ENCODE peak calls at places on chromosomes 12 and 14, in ten cellular contexts. U is cardiac fibroblast; M is GM23338; F is spleen; O is WTC11; A is progenitor cell of endocrine pancreas; H is endothelial cell; G is CD4-positive, alpha-beta T cell; N is fibroblast of pulmonary artery; L is GM20000. X is an unnamed sample.

GRCh38 chr14:92924247-92924646 is 1.3 kb downstream of the CHGA start:
- DNase-seq in U (no peak), M (peak; percentile 46), F (no peak), O (no peak), A (no peak), H (no peak), G (no peak), N (no peak), L (peak; percentile 51), X (no peak)

GRCh38 chr14:77031680-77032482 is 3.4 kb upstream of the IRF2BPL start:
- DNase-seq in U (peak; percentile 82), M (no peak), F (no peak), O (no peak), A (no peak), H (no peak), G (no peak), N (peak; percentile 80), L (no peak), X (no peak)

GRCh38 chr14:26204954-26205479 is 392.8 kb downstream of the NOVA1 start:
- DNase-seq in U (peak; percentile 21), M (peak; percentile 71), F (peak; percentile 70), O (peak; percentile 74), A (peak; percentile 20), H (peak; percentile 33), G (no peak), N (peak; percentile 42), L (no peak), X (peak; percentile 40)

GRCh38 chr14:76920572-76921175 is 94.5 kb downstream of the LRRC74A start:
- DNase-seq in U (peak; percentile 26), M (peak; percentile 75), F (no peak), O (peak; percentile 49), A (no peak), H (no peak), G (no peak), N (peak; percentile 49), L (no peak), X (no peak)

GRCh38 chr14:24394275-24394674 is 4.5 kb upstream of the NYNRIN start:
- DNase-seq in U (no peak), M (no peak), F (no peak), O (no peak), A (no peak), H (no peak), G (no peak), N (no peak), L (no peak), X (no peak)

GRCh38 chr12:8493084-8493483 is 20.2 kb upstream of the CLEC4D start:
- DNase-seq in U (no peak), M (no peak), F (no peak), O (no peak), A (no peak), H (no peak), G (no peak), N (no peak), L (peak; percentile 72), X (no peak)

GRCh38 chr12:20189767-20190166 is 178.6 kb upstream of the PDE3A start:
- DNase-seq in U (no peak), M (no peak), F (no peak), O (no peak), A (no peak), H (no peak), G (no peak), N (no peak), L (no peak), X (no peak)

GRCh38 chr12:27652174-27652763 is 44.0 kb upstream of the REP15 start:
- DNase-seq in U (peak; percentile 91), M (peak; percentile 95), F (no peak), O (peak; percentile 41), A (peak; percentile 60), H (peak; percentile 73), G (no peak), N (peak; percentile 92), L (peak; percentile 37), X (peak; percentile 61)

GRCh38 chr12:65666876-65667275 is 157.4 kb upstream of the HMGA2 start:
- DNase-seq in U (peak; percentile 47), M (no peak), F (no peak), O (no peak), A (no peak), H (no peak), G (no peak), N (no peak), L (peak; percentile 12), X (no peak)

GRCh38 chr12:106343213-106343509 is 14.4 kb upstream of the POLR3B start:
- DNase-seq in U (no peak), M (no peak), F (no peak), O (no peak), A (no peak), H (no peak), G (no peak), N (no peak), L (no peak), X (no peak)

GRCh38 chr14:31966896-31967668 is 110.0 kb upstream of the ARHGAP5 start:
- DNase-seq in U (no peak), M (no peak), F (no peak), O (no peak), A (no peak), H (no peak), G (no peak), N (no peak), L (no peak), X (no peak)

DNA sequence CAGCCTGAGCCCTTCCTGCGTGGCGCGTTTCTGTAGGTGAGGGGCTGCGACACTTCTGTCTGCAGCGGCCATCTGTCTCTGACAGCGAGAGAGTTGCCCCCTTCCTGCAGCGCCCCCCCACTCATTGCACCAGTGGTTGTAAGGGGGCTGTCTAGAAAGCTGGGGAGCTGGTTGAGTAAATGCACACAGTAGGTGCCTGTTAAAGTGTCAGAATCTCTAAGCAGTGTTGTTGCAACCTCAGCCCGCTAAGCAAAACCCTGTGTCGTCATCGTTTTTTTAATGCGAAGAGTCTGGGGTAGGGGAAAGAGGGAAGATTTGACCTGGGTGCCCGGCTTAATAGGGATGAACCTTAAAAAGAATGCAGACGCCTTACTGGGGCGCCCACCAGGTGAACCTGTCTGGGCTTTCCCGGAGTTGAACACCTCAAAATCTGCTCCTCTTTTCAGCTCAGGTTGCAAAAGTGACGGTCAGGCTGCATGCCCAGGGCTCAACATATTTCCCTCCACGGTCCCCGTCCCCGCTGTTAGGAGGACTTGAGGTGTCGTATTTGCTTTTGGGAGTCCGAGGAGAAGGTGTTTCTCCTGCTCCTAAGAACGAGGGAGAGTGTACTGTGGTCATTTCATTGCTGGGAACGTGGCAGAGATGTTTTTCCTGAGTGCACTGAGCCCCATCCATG is 1.0 kb downstream of the DLK1 start:
- DNase-seq in U (no peak), M (no peak), F (no peak), O (no peak), A (no peak), H (no peak), G (no peak), N (no peak), L (no peak), X (no peak)
- TF ChIP-seq CTCF in U (no peak), M (no peak), F (no peak), O (no peak), A (no peak), H (no peak), G (no peak), N (no peak), L (no peak), X (no peak)

DNA sequence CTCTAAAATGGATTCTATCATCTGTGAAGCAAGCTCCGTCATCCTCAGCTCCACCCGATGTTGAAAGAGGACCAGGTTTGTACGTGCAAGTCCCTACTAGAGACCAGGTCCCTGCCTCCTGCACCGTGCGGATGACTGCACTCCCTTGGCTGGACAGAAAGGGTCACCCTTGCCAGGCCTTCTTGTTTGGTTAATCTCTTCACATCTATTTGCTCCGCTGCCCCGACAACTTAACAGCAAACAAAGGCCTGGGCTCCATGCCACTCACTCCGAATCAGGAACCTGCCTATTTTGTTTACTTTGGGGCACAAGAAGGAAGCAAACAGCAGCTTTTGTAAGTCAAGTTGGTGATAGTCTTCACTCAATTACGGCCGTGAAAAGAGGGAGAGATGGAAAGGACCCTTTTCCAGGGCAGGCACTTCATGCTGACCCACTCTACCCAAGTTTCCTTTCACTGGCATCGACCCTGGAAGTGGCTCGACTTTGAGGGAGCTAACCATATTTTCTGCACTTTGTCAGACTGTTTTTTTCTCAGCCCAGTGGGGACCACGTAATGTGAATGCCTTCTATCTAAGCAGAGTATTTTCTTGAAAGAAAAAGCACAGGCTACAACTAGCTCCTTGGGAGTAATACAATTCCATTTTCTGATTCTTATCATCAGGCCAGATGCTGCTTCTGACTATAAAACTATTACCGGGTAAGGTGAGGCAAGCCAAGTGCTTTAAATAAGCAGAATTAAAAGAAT is 202.6 kb downstream of the FOXN3 start:
- DNase-seq in U (no peak), M (peak; percentile 14), F (no peak), O (no peak), A (no peak), H (no peak), G (no peak), N (no peak), L (no peak), X (no peak)
- TF ChIP-seq CTCF in U (no peak), M (no peak), F (no peak), O (no peak), A (no peak), H (no peak), G (no peak), N (no peak), L (no peak), X (no peak)

GRCh38 chr12:51672334-51672733 is 81.3 kb downstream of the SCN8A start:
- DNase-seq in U (no peak), M (no peak), F (no peak), O (no peak), A (no peak), H (no peak), G (no peak), N (no peak), L (no peak), X (no peak)

GRCh38 chr12:51676875-51677274 is 85.8 kb downstream of the SCN8A start:
- DNase-seq in U (no peak), M (no peak), F (no peak), O (no peak), A (no peak), H (no peak), G (no peak), N (no peak), L (no peak), X (no peak)

GRCh38 chr12:51683763-51684357 is 92.8 kb downstream of the SCN8A start:
- DNase-seq in U (peak; percentile 81), M (no peak), F (no peak), O (no peak), A (no peak), H (no peak), G (no peak), N (peak; percentile 74), L (no peak), X (no peak)

GRCh38 chr12:51675062-51675803 is 84.2 kb downstream of the SCN8A start:
- DNase-seq in U (no peak), M (no peak), F (no peak), O (no peak), A (no peak), H (no peak), G (no peak), N (no peak), L (no peak), X (no peak)

GRCh38 chr12:51678086-51678724 is 87.2 kb downstream of the SCN8A start:
- DNase-seq in U (peak; percentile 67), M (peak; percentile 90), F (no peak), O (peak; percentile 41), A (no peak), H (peak; percentile 37), G (no peak), N (peak; percentile 72), L (peak; percentile 46), X (peak; percentile 26)
- TF ChIP-seq CTCF in U (peak; percentile 94), M (peak; percentile 79), F (no peak), O (peak; percentile 43), A (peak; percentile 70), H (peak; percentile 70), G (peak; percentile 50), N (peak; percentile 90), L (peak; percentile 48), X (peak; percentile 75)

GRCh38 chr12:82383930-82384513 is 25.7 kb downstream of the METTL25 start:
- DNase-seq in U (peak; percentile 58), M (peak; percentile 41), F (no peak), O (no peak), A (no peak), H (no peak), G (no peak), N (peak; percentile 62), L (no peak), X (no peak)
- TF ChIP-seq CTCF in U (peak; percentile 45), M (peak; percentile 66), F (no peak), O (no peak), A (peak; percentile 54), H (peak; percentile 20), G (no peak), N (peak; percentile 74), L (no peak), X (peak; percentile 66)

X was measured in neural crest cell.